ENCODE peak calls at places on chromosome 21, in seven cellular contexts. One of them, this sample, is unnamed.

GRCh38 chr21:25127811-25128210 is 479.5 kb downstream of the MRPL39 start:
- DNase-seq in cardiac fibroblast: no peak
- DNase-seq in Calu3: no peak
- DNase-seq in coronary artery: no peak
- DNase-seq in upper lobe of right lung: no peak
- DNase-seq in naive thymus-derived CD8-positive, alpha-beta T cell: no peak
- DNase-seq in NCI-H1092 treated with DMSO at 0.1 percent for 48 hours: no peak
- DNase-seq in this sample: no peak

GRCh38 chr21:38875694-38876492 is 70.2 kb downstream of the ETS2 start:
- DNase-seq in cardiac fibroblast: peak
- DNase-seq in Calu3: no peak
- DNase-seq in naive thymus-derived CD8-positive, alpha-beta T cell: no peak
- DNase-seq in NCI-H1092 treated with DMSO at 0.1 percent for 48 hours: no peak
- DNase-seq in coronary artery: no peak
- DNase-seq in upper lobe of right lung: no peak
- DNase-seq in this sample: no peak

GRCh38 chr21:31141389-31142021 is 103.2 kb upstream of the KRTAP19-8 start:
- DNase-seq in upper lobe of right lung: no peak
- DNase-seq in Calu3: no peak
- DNase-seq in cardiac fibroblast: no peak
- DNase-seq in coronary artery: no peak
- DNase-seq in naive thymus-derived CD8-positive, alpha-beta T cell: no peak
- DNase-seq in NCI-H1092 treated with DMSO at 0.1 percent for 48 hours: no peak
- DNase-seq in this sample: no peak

GRCh38 chr21:45875881-45876280 is 105.7 kb upstream of the COL6A1 start:
- DNase-seq in upper lobe of right lung: peak
- DNase-seq in naive thymus-derived CD8-positive, alpha-beta T cell: no peak
- DNase-seq in NCI-H1092 treated with DMSO at 0.1 percent for 48 hours: no peak
- DNase-seq in Calu3: no peak
- DNase-seq in coronary artery: no peak
- DNase-seq in cardiac fibroblast: no peak
- DNase-seq in this sample: no peak

GRCh38 chr21:43611598-43612369 is 47.5 kb downstream of the HSF2BP start:
- DNase-seq in cardiac fibroblast: peak
- DNase-seq in coronary artery: no peak
- DNase-seq in Calu3: peak
- DNase-seq in naive thymus-derived CD8-positive, alpha-beta T cell: no peak
- DNase-seq in upper lobe of right lung: peak
- DNase-seq in NCI-H1092 treated with DMSO at 0.1 percent for 48 hours: peak
- DNase-seq in this sample: peak

GRCh38 chr21:34814529-34814951 is 145.7 kb downstream of the CLIC6 start:
- DNase-seq in NCI-H1092 treated with DMSO at 0.1 percent for 48 hours: no peak
- DNase-seq in naive thymus-derived CD8-positive, alpha-beta T cell: no peak
- DNase-seq in coronary artery: no peak
- DNase-seq in upper lobe of right lung: no peak
- DNase-seq in Calu3: no peak
- DNase-seq in cardiac fibroblast: no peak
- DNase-seq in this sample: no peak

GRCh38 chr21:37532868-37533780 is 166.6 kb downstream of the DYRK1A start:
- DNase-seq in naive thymus-derived CD8-positive, alpha-beta T cell: no peak
- DNase-seq in upper lobe of right lung: no peak
- DNase-seq in Calu3: peak
- DNase-seq in coronary artery: no peak
- DNase-seq in cardiac fibroblast: peak
- DNase-seq in NCI-H1092 treated with DMSO at 0.1 percent for 48 hours: peak
- DNase-seq in this sample: no peak

GRCh38 chr21:42301371-42302291 is 13.6 kb downstream of the TFF3 start:
- DNase-seq in NCI-H1092 treated with DMSO at 0.1 percent for 48 hours: no peak
- DNase-seq in cardiac fibroblast: no peak
- DNase-seq in naive thymus-derived CD8-positive, alpha-beta T cell: no peak
- DNase-seq in Calu3: no peak
- DNase-seq in upper lobe of right lung: no peak
- DNase-seq in coronary artery: no peak
- DNase-seq in this sample: no peak

GRCh38 chr21:45613396-45613795 is 30.1 kb upstream of the PCBP3 start:
- DNase-seq in naive thymus-derived CD8-positive, alpha-beta T cell: no peak
- DNase-seq in NCI-H1092 treated with DMSO at 0.1 percent for 48 hours: no peak
- DNase-seq in cardiac fibroblast: no peak
- DNase-seq in upper lobe of right lung: peak
- DNase-seq in Calu3: no peak
- DNase-seq in coronary artery: no peak
- DNase-seq in this sample: no peak

GRCh38 chr21:21146587-21147373 is 148.6 kb downstream of the NCAM2 start:
- DNase-seq in NCI-H1092 treated with DMSO at 0.1 percent for 48 hours: no peak
- DNase-seq in cardiac fibroblast: no peak
- DNase-seq in naive thymus-derived CD8-positive, alpha-beta T cell: no peak
- DNase-seq in coronary artery: no peak
- DNase-seq in Calu3: no peak
- DNase-seq in upper lobe of right lung: no peak
- DNase-seq in this sample: no peak

GRCh38 chr21:45013271-45013841 is 61.0 kb upstream of the ADARB1 start:
- DNase-seq in Calu3: no peak
- DNase-seq in coronary artery: no peak
- DNase-seq in upper lobe of right lung: peak
- DNase-seq in NCI-H1092 treated with DMSO at 0.1 percent for 48 hours: no peak
- DNase-seq in cardiac fibroblast: no peak
- DNase-seq in naive thymus-derived CD8-positive, alpha-beta T cell: no peak
- DNase-seq in this sample: no peak

GRCh38 chr21:35367558-35367957 is 318.5 kb upstream of the RUNX1 start:
- DNase-seq in cardiac fibroblast: no peak
- DNase-seq in upper lobe of right lung: no peak
- DNase-seq in Calu3: no peak
- DNase-seq in naive thymus-derived CD8-positive, alpha-beta T cell: no peak
- DNase-seq in coronary artery: no peak
- DNase-seq in NCI-H1092 treated with DMSO at 0.1 percent for 48 hours: peak
- DNase-seq in this sample: no peak

GRCh38 chr21:41518757-41519156 is 10.8 kb upstream of the TMPRSS2 start:
- DNase-seq in Calu3: no peak
- DNase-seq in coronary artery: no peak
- DNase-seq in cardiac fibroblast: no peak
- DNase-seq in naive thymus-derived CD8-positive, alpha-beta T cell: no peak
- DNase-seq in NCI-H1092 treated with DMSO at 0.1 percent for 48 hours: no peak
- DNase-seq in upper lobe of right lung: no peak
- DNase-seq in this sample: no peak

GRCh38 chr21:46394819-46395152 is 63.9 kb upstream of the DIP2A start:
- DNase-seq in coronary artery: no peak
- DNase-seq in upper lobe of right lung: no peak
- DNase-seq in cardiac fibroblast: no peak
- DNase-seq in naive thymus-derived CD8-positive, alpha-beta T cell: no peak
- DNase-seq in NCI-H1092 treated with DMSO at 0.1 percent for 48 hours: peak
- DNase-seq in Calu3: no peak
- DNase-seq in this sample: no peak

GRCh38 chr21:33011462-33011861 is 14.3 kb upstream of the OLIG2 start:
- DNase-seq in upper lobe of right lung: no peak
- DNase-seq in Calu3: peak
- DNase-seq in naive thymus-derived CD8-positive, alpha-beta T cell: no peak
- DNase-seq in NCI-H1092 treated with DMSO at 0.1 percent for 48 hours: no peak
- DNase-seq in coronary artery: peak
- DNase-seq in cardiac fibroblast: peak
- DNase-seq in this sample: no peak

GRCh38 chr21:37712204-37712934 is 203.9 kb downstream of the KCNJ6 start:
- DNase-seq in coronary artery: no peak
- DNase-seq in cardiac fibroblast: peak
- DNase-seq in upper lobe of right lung: peak
- DNase-seq in naive thymus-derived CD8-positive, alpha-beta T cell: peak
- DNase-seq in NCI-H1092 treated with DMSO at 0.1 percent for 48 hours: peak
- DNase-seq in Calu3: peak
- DNase-seq in this sample: peak

This sample was measured in germinal center.